ENCODE peak calls at places on chromosomes 16 and 17, in nine cellular contexts. I is amniotic epithelial cell, N is nephron progenitor cell, K is skeletal muscle cell, H is endothelial cell, X is mucosa of gallbladder, U is AML-193, R is kidney epithelial cell, J is T-helper 1 cell. V is an unnamed sample.
A peak's percentile ranks its signal among the peaks of the same experiment; 100 is the strongest.

GRCh38 chr17:66632716-66633115 is 202.2 kb upstream of the CACNG5 start:
- DNase-seq in I (no peak), U (no peak), N (no peak), H (no peak), K (no peak), J (no peak), R (no peak), X (no peak), V (no peak)

GRCh38 chr16:85936761-85937343 is 37.9 kb downstream of the IRF8 start:
- DNase-seq in I (no peak), R (no peak), U (no peak), J (no peak), X (no peak), H (no peak), N (no peak), K (no peak), V (no peak)

GRCh38 chr16:477758-478157 is 49.8 kb upstream of the CAPN15 start:
- DNase-seq in H (no peak), N (no peak), K (no peak), I (no peak), X (no peak), R (peak; percentile 56), J (no peak), U (no peak), V (no peak)

GRCh38 chr17:32980230-32980629 is 11.4 kb upstream of the SPACA3 start:
- DNase-seq in I (no peak), K (no peak), J (no peak), X (no peak), N (no peak), R (no peak), U (no peak), H (no peak), V (no peak)

GRCh38 chr16:85052536-85052935 is 24.9 kb downstream of the KIAA0513 start:
- DNase-seq in X (no peak), I (peak; percentile 94), J (no peak), H (no peak), R (no peak), K (peak; percentile 76), N (no peak), U (no peak), V (no peak)

GRCh38 chr17:29826045-29826692 is 103.9 kb downstream of the SSH2 start:
- DNase-seq in J (no peak), N (no peak), X (no peak), I (no peak), R (no peak), U (no peak), K (no peak), H (no peak), V (no peak)

GRCh38 chr16:88783391-88784073 is 1.5 kb downstream of the PIEZO1 start:
- DNase-seq in R (no peak), J (no peak), H (peak; percentile 51), K (no peak), I (peak; percentile 46), N (peak; percentile 5), U (no peak), X (no peak), V (no peak)

GRCh38 chr17:1068356-1068755 is 71.4 kb downstream of the TIMM22 start:
- DNase-seq in N (no peak), I (no peak), X (no peak), K (no peak), R (no peak), U (no peak), J (no peak), H (no peak), V (no peak)

GRCh38 chr16:53945996-53946395 is 242.0 kb downstream of the FTO start:
- DNase-seq in J (no peak), R (no peak), U (peak; percentile 40), N (no peak), K (no peak), I (peak; percentile 74), H (peak; percentile 25), X (no peak), V (no peak)

GRCh38 chr17:17412331-17412730 is 64.5 kb upstream of the MED9 start:
- DNase-seq in N (no peak), U (no peak), X (no peak), J (no peak), H (no peak), R (no peak), I (peak; percentile 79), K (peak; percentile 62), V (peak; percentile 44)

GRCh38 chr16:24748242-24748641 is 18.8 kb downstream of the TNRC6A start:
- DNase-seq in K (peak; percentile 83), U (peak; percentile 60), R (peak; percentile 86), I (peak; percentile 94), J (no peak), X (peak; percentile 25), H (no peak), N (no peak), V (peak; percentile 68)

GRCh38 chr17:55706808-55707773 is 15.6 kb downstream of the TMEM100 start:
- DNase-seq in R (no peak), X (no peak), N (no peak), K (no peak), H (no peak), U (no peak), J (no peak), I (no peak), V (no peak)

GRCh38 chr16:28182183-28182582 is 29.6 kb downstream of the XPO6 start:
- DNase-seq in U (no peak), N (no peak), K (no peak), R (no peak), X (no peak), I (no peak), H (no peak), J (no peak), V (no peak)

GRCh38 chr17:51611585-51611984 is 351.2 kb downstream of the UTP18 start:
- DNase-seq in N (no peak), H (peak; percentile 17), U (no peak), R (no peak), J (no peak), X (no peak), I (no peak), K (no peak), V (no peak)

GRCh38 chr17:8176197-8176940 is at the start of gene TMEM107:
- DNase-seq in J (peak; percentile 87), X (peak; percentile 88), R (no peak), H (peak; percentile 88), U (peak; percentile 44), N (peak; percentile 91), K (no peak), I (peak; percentile 69), V (no peak)

GRCh38 chr17:8118769-8119574 is 658 bp upstream of the ALOXE3 start:
- DNase-seq in R (no peak), U (peak; percentile 47), J (peak; percentile 80), X (peak; percentile 86), I (peak; percentile 72), H (peak; percentile 87), K (no peak), N (peak; percentile 88), V (no peak)

GRCh38 chr16:10521681-10522274 is 58.6 kb downstream of the EMP2 start:
- DNase-seq in K (no peak), R (no peak), U (peak; percentile 39), H (peak; percentile 62), J (peak; percentile 29), I (peak; percentile 56), X (peak; percentile 72), N (peak; percentile 60), V (no peak)

GRCh38 chr16:59909262-59909661 is 1175.1 kb upstream of the GOT2 start:
- DNase-seq in R (no peak), N (no peak), X (no peak), J (no peak), H (no peak), K (no peak), U (no peak), I (no peak), V (no peak)

GRCh38 chr17:79306688-79307323 is 232.2 kb downstream of the ENGASE start:
- DNase-seq in N (no peak), H (no peak), X (peak; percentile 81), R (no peak), K (no peak), J (no peak), I (no peak), U (no peak), V (no peak)

GRCh38 chr16:17106243-17106791 is 364.4 kb downstream of the XYLT1 start:
- DNase-seq in J (no peak), I (no peak), H (no peak), K (no peak), N (no peak), X (no peak), U (no peak), R (no peak), V (no peak)

GRCh38 chr16:57639172-57639571 is 10.7 kb downstream of the ADGRG1 start:
- DNase-seq in N (peak; percentile 83), X (no peak), R (no peak), J (no peak), U (no peak), H (peak; percentile 68), K (no peak), I (no peak), V (no peak)

GRCh38 chr17:14123579-14124278 is 54.4 kb downstream of the COX10 start:
- DNase-seq in X (no peak), J (no peak), R (no peak), N (no peak), K (no peak), H (no peak), U (no peak), I (peak; percentile 13), V (no peak)

GRCh38 chr17:58202859-58203258 is 10.3 kb downstream of the EPX start:
- DNase-seq in N (no peak), J (no peak), R (no peak), K (no peak), X (no peak), I (no peak), H (no peak), U (no peak), V (no peak)

GRCh38 chr16:87823146-87823929 is 46.0 kb downstream of the SLC7A5 start:
- DNase-seq in J (no peak), R (no peak), K (no peak), N (no peak), I (no peak), X (no peak), U (no peak), H (no peak), V (peak; percentile 41)

GRCh38 chr17:51029568-51030463 is 90.9 kb downstream of the SPAG9 start:
- DNase-seq in J (no peak), X (no peak), R (no peak), I (peak; percentile 66), N (no peak), H (no peak), U (no peak), K (no peak), V (no peak)

GRCh38 chr17:32928527-32929287 is 754 bp downstream of the TMEM98 start:
- DNase-seq in N (no peak), U (no peak), H (no peak), I (peak; percentile 28), X (no peak), J (no peak), K (no peak), R (no peak), V (no peak)

GRCh38 chr17:76805319-76805718 is 62.9 kb upstream of the MGAT5B start:
- DNase-seq in J (no peak), X (no peak), U (no peak), N (no peak), K (no peak), H (no peak), I (peak; percentile 20), R (no peak), V (no peak)

GRCh38 chr17:55279788-55280579 is 15.2 kb downstream of the HLF start:
- DNase-seq in K (no peak), X (no peak), N (no peak), U (no peak), H (no peak), I (no peak), J (no peak), R (no peak), V (no peak)

GRCh38 chr16:80084614-80085013 is 456.2 kb upstream of the DYNLRB2 start:
- DNase-seq in N (peak; percentile 44), K (no peak), J (no peak), U (no peak), R (peak; percentile 25), X (peak; percentile 63), I (peak; percentile 59), H (peak; percentile 60), V (no peak)

GRCh38 chr16:66419527-66419926 is 7.6 kb upstream of the BEAN1 start:
- DNase-seq in R (no peak), U (no peak), H (no peak), N (no peak), J (no peak), X (no peak), K (no peak), I (no peak), V (no peak)

GRCh38 chr17:82171750-82172375 is 40.8 kb downstream of the CCDC57 start:
- DNase-seq in H (no peak), R (no peak), X (no peak), N (no peak), I (no peak), J (no peak), K (no peak), U (no peak), V (no peak)